ENCODE peak calls at places on chromosomes 13 and 19, in six cellular contexts. R is lower lobe of right lung, S is K562, H is GM20000, L is tibial nerve, P is PC-3. U is an unnamed sample.

GRCh38 chr13:51919531-51919930 is 57.8 kb downstream of the CCDC70 start:
- DNase-seq in S (no peak), H (no peak), L (no peak), P (peak), R (no peak), U (no peak)

GRCh38 chr13:46614582-46614981 is 61.6 kb downstream of the LRCH1 start:
- DNase-seq in L (no peak), H (no peak), S (no peak), R (no peak), P (no peak), U (no peak)

GRCh38 chr13:59533561-59534337 is 630.0 kb downstream of the DIAPH3 start:
- DNase-seq in L (no peak), P (peak), R (no peak), S (peak), H (no peak), U (no peak)

GRCh38 chr13:20049558-20050473 is 91.3 kb downstream of the ZMYM2 start:
- DNase-seq in H (peak), R (no peak), L (no peak), P (no peak), S (no peak), U (no peak)

GRCh38 chr13:99506632-99507031 is 5.4 kb downstream of the TM9SF2 start:
- DNase-seq in H (peak), R (no peak), S (no peak), P (no peak), L (no peak), U (peak)

GRCh38 chr19:18203863-18204393 is at the start of gene RAB3A:
- DNase-seq in R (peak), H (peak), L (peak), S (peak), P (peak), U (peak)

GRCh38 chr19:28886708-28887107 is 326.2 kb downstream of the UQCRFS1 start:
- DNase-seq in R (no peak), S (no peak), P (no peak), L (no peak), H (no peak), U (no peak)

GRCh38 chr13:109764474-109765292 is 21.7 kb downstream of the IRS2 start:
- DNase-seq in P (no peak), L (no peak), S (no peak), R (no peak), H (no peak), U (no peak)

DNA sequence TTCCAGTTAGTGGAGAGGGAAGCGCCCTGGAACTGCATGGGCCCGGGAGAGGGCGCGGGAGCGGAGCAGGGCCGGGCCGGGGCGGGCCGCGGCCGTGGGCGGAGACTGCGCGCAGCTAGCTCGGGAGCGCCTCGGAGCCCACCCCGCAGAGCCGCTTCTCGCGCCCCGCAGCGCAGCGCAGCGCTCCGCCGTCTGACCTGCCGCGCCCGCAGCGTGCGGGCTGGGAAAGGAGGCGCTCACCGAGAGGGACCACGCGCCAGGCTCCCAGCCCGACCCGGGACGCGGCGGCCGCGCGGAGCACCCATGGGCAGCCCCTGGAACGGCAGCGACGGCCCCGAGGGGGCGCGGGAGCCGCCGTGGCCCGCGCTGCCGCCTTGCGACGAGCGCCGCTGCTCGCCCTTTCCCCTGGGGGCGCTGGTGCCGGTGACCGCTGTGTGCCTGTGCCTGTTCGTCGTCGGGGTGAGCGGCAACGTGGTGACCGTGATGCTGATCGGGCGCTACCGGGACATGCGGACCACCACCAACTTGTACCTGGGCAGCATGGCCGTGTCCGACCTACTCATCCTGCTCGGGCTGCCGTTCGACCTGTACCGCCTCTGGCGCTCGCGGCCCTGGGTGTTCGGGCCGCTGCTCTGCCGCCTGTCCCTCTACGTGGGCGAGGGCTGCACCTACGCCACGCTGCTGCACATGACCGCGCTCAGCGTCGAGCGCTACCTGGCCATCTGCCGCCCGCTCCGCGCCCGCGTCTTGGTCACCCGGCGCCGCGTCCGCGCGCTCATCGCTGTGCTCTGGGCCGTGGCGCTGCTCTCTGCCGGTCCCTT is at the start of gene MLNR:
- DNase-seq in S (peak), P (no peak), L (no peak), R (peak), H (peak), U (no peak)
- TF ChIP-seq CTCF in S (peak), P (no peak), L (peak), R (peak), H (no peak), U (no peak)

GRCh38 chr13:58318495-58319167 is 687.1 kb downstream of the PCDH17 start:
- DNase-seq in H (no peak), P (no peak), S (no peak), R (no peak), L (no peak), U (no peak)

DNA sequence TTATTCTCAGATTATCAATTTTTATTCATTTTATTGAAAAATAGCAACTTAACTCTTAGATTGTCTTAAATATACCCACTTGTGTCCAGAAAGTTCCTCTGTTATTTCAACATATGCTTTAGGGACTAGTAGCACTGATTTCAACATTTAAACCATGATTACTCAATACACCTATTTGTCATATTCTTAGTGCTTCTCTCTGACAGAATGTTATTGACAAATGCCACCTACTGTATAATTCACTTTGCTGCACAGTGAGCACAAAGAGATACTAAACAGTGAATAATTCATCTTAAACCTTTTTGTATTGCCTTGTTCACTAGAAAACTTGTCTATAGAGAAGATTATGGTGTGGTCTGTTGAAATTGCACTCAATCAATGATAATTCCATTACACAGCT is 692.6 kb downstream of the PCDH17 start:
- DNase-seq in H (no peak), R (no peak), P (no peak), S (no peak), L (no peak), U (no peak)
- TF ChIP-seq CTCF in H (no peak), R (no peak), P (no peak), S (no peak), L (no peak), U (no peak)

GRCh38 chr13:114118763-114119123 is 13.7 kb downstream of the RASA3 start:
- DNase-seq in S (no peak), H (no peak), L (no peak), R (no peak), P (peak), U (no peak)
- TF ChIP-seq CTCF in S (no peak), H (no peak), L (no peak), R (no peak), P (no peak), U (no peak)

DNA sequence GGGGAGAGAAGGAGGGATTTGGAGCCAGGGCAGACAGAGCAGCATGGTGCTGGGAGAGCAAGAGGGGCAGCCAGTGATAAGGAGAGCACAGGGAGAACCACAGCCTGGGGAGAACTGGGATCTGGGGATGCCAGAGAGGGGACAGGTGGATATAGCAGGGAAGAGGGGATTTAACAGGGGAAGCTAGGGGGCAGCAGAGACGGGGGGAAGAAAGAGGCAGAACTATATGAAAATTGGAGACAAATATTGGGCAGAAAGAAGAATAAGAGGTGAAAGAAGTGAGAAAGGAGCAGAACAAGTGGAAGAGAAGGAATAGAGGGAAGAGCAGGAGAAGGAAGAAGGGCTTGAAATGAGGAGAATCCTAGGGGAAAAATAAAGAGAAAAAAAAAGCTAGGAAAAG is 6.5 kb upstream of the ZNF528 start:
- DNase-seq in H (no peak), S (peak), L (no peak), P (no peak), R (no peak), U (no peak)
- TF ChIP-seq CTCF in H (no peak), S (peak), L (no peak), P (no peak), R (no peak), U (peak)

DNA sequence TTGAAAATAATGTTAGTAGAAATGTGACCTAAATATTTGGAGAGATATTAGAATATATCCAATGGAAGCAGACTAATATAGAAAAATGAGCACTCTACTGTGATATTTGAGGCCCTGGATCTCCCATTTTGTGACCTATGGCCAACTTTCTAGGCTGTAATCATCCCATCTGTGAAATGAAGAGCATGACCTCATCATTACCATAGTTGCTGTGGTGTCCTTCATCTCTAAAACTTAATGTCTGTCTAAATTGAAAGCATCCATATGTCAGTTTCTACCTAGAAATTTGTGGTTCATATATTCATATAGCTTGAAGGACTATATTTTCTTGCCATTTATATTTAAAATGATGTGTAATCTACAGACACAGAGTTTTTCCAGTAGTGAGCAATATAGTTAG is 41.6 kb downstream of the PAN3 start:
- DNase-seq in S (no peak), P (no peak), L (no peak), H (no peak), R (no peak), U (no peak)
- TF ChIP-seq CTCF in S (no peak), P (no peak), L (no peak), H (no peak), R (no peak), U (no peak)

GRCh38 chr19:897442-898039 is 4.3 kb downstream of the RNU6-9 start:
- DNase-seq in H (no peak), L (no peak), P (no peak), S (no peak), R (no peak), U (no peak)

GRCh38 chr19:901216-902092 is 8.2 kb downstream of the RNU6-9 start:
- DNase-seq in R (no peak), S (no peak), L (no peak), P (no peak), H (no peak), U (no peak)

GRCh38 chr19:898663-899062 is 5.4 kb downstream of the RNU6-9 start:
- DNase-seq in H (no peak), R (no peak), S (no peak), L (no peak), P (no peak), U (peak)

GRCh38 chr19:900302-901111 is 7.2 kb downstream of the RNU6-9 start:
- DNase-seq in H (no peak), R (no peak), P (peak), L (no peak), S (peak), U (peak)

GRCh38 chr19:899363-900301 is 6.3 kb downstream of the RNU6-9 start:
- DNase-seq in H (no peak), P (no peak), S (no peak), R (no peak), L (no peak), U (no peak)
- TF ChIP-seq CTCF in H (no peak), P (no peak), S (no peak), R (no peak), L (no peak), U (no peak)

DNA sequence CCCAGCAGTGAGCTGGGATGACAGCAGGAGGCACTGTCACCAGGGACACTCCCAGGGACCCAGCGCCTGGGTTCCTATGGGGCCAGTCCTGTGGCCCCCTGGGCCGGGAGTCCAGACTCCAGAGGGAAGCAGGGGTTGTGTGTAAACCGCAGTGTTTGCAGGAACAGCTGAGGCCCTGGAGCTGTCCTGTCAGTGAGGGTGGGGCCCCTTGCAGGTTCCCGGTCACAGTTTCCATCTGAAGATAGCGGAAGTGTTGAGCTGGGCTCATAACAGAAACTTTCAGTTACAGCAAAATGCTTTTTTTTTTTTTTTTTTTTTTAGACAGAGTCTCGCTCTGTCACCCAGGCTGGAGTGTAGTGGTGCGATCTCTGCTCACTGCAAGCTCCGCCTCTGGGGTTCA is 17.7 kb upstream of the CSNK1G2 start:
- DNase-seq in R (no peak), H (peak), S (no peak), P (no peak), L (no peak), U (peak)
- TF ChIP-seq CTCF in R (no peak), H (no peak), S (no peak), P (no peak), L (no peak), U (peak)

DNA sequence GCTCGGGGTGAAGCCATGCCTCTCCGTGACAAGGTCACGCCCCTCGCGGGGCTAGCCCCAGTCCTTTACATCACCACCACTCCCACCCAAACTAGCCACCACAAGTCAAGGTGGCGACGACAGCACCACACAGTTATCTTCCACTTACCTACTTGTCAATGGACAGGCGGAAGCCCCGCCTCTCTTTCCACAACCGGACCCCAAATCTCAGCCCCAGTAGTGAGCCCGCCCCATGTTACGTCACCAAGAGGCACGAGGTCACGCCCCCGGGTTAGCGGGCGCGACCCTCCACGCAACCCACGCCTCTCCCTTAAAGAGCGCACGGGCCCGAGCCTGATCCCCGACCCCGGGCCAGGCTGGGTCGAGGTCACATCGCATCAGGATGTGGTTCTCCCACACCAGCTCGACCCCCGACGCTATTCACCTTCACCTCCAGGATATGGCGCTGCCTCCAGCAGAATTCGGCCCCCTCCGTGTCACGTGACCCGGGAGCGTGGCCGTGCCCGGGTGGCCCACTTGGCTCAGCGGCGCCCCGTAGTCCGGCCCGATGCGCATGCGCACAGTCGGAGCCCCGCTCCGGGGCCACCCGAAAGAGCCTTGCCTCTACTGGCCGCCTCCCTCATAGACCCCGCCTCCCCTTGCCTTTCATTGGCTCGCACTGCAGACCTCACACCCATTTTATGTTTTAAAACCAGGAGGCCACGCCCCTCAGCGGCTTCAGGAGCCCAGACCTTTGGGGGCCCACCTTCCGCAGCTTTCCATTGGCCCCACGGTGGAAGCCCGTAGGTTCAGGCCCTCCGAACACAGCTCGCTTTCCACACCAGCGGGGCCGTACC is 18.2 kb downstream of the SYDE1 start:
- DNase-seq in H (peak), S (peak), R (peak), P (peak), L (peak), U (peak)
- TF ChIP-seq CTCF in H (no peak), S (no peak), R (no peak), P (no peak), L (peak), U (peak)

GRCh38 chr13:80334582-80335260 is 6.2 kb downstream of the SPRY2 start:
- DNase-seq in S (no peak), H (no peak), R (no peak), L (no peak), P (peak), U (no peak)
- TF ChIP-seq CTCF in S (no peak), H (no peak), R (no peak), L (no peak), P (no peak), U (no peak)

DNA sequence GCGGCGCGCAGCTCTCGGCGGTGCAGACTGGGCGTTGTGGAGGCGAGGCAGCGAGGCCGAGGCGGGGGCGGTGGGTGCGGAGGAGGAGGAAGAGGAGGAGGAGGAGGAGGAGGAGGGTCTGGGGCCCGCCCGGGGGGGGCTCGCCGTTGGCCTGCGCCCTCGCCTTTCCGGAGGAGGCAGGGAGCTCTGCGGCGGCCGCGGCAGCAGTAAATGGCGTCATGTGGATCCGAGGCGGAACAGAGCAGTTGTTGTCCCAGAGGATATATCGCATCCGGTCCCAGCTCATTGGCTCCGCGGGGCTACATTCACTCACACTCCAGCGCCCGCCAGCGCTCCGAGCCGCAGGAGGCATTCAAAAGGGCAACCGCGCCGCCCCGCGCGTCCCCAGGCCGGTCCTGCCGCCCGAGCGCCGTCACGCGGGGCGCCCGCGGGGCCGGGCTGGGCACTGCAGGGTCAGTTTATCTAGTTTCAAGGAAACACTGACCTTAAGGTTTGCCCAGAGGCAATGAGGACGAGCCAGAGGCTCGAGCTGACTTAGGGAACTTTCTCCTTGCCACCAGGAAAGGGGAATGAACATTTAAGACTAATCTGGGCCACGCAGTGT is at the start of gene SPRY2:
- DNase-seq in P (peak), R (peak), L (peak), S (peak), H (peak), U (no peak)
- TF ChIP-seq CTCF in P (no peak), R (peak), L (peak), S (peak), H (no peak), U (no peak)

U was measured in OCI-LY7.